ENCODE peak calls at places on chromosomes 13 and 19, in four cellular contexts. E is keratinocyte, X is right lobe of liver, G is fibroblast of mammary gland. Y is an unnamed sample.

GRCh38 chr13:36377822-36378480 is 31.8 kb upstream of the SPART start:
- DNase-seq in E (no peak), X (no peak), G (no peak), Y (no peak)

GRCh38 chr13:101520672-101521071 is 68.2 kb downstream of the ITGBL1 start:
- DNase-seq in G (peak), X (no peak), E (no peak), Y (peak)

GRCh38 chr13:104140557-104140956 is 1074.3 kb upstream of the SLC10A2 start:
- DNase-seq in G (no peak), E (no peak), X (no peak), Y (no peak)

GRCh38 chr19:46728693-46729339 is 11.9 kb upstream of the PRKD2 start:
- DNase-seq in E (no peak), X (peak), G (peak), Y (no peak)

GRCh38 chr19:58038688-58039204 is 4.9 kb downstream of the ZSCAN1 start:
- DNase-seq in X (no peak), E (no peak), G (no peak), Y (no peak)

GRCh38 chr13:27969866-27970229 is 733 bp upstream of the CDX2 start:
- DNase-seq in E (no peak), G (no peak), X (no peak), Y (no peak)

GRCh38 chr19:6735181-6735891 is 2.0 kb downstream of the GPR108 start:
- DNase-seq in E (no peak), X (no peak), G (peak), Y (no peak)

GRCh38 chr13:71906438-71906837 is 39.4 kb upstream of the DACH1 start:
- DNase-seq in E (no peak), X (no peak), G (no peak), Y (no peak)

GRCh38 chr19:2455481-2456300 is 1.1 kb downstream of the LMNB2 start:
- DNase-seq in G (no peak), E (no peak), X (peak), Y (no peak)

GRCh38 chr19:46786236-46787039 is 2.0 kb downstream of the SLC1A5 start:
- DNase-seq in E (no peak), G (peak), X (peak), Y (no peak)

GRCh38 chr13:47680752-47681151 is 320.3 kb downstream of the SUCLA2 start:
- DNase-seq in G (peak), X (no peak), E (no peak), Y (peak)

GRCh38 chr19:35336166-35336955 is 7.4 kb downstream of the CD22 start:
- DNase-seq in E (no peak), X (no peak), G (no peak), Y (no peak)

GRCh38 chr13:78875792-78876580 is 217.0 kb upstream of the OBI1 start:
- DNase-seq in E (no peak), X (peak), G (no peak), Y (no peak)

GRCh38 chr19:42092350-42092749 is 16.4 kb downstream of the ZNF574 start:
- DNase-seq in G (no peak), X (no peak), E (no peak), Y (no peak)

GRCh38 chr13:51181752-51182383 is 40.3 kb upstream of the FAM124A start:
- DNase-seq in G (no peak), X (no peak), E (no peak), Y (no peak)

GRCh38 chr19:16588089-16588823 is 16.0 kb upstream of the SLC35E1 start:
- DNase-seq in G (peak), X (no peak), E (no peak), Y (no peak)

GRCh38 chr19:13493516-13494310 is 12.6 kb downstream of the CACNA1A start:
- DNase-seq in X (no peak), E (no peak), G (no peak), Y (no peak)

GRCh38 chr13:36819811-36820140 is 754 bp downstream of the RFXAP start:
- DNase-seq in X (no peak), G (peak), E (no peak), Y (no peak)

GRCh38 chr19:850221-850978 is 1.7 kb upstream of the ELANE start:
- DNase-seq in X (peak), E (no peak), G (peak), Y (no peak)

GRCh38 chr19:50933640-50934039 is 19.2 kb downstream of the KLK5 start:
- DNase-seq in G (peak), X (no peak), E (peak), Y (no peak)

GRCh38 chr13:24709186-24709913 is 29.1 kb downstream of the ATP12A start:
- DNase-seq in G (no peak), E (no peak), X (no peak), Y (no peak)

GRCh38 chr13:45365558-45365885 is 24.5 kb upstream of the TPT1 start:
- DNase-seq in X (no peak), G (no peak), E (no peak), Y (no peak)

GRCh38 chr13:24138911-24139310 is 21.6 kb upstream of the SPATA13 start:
- DNase-seq in X (no peak), E (no peak), G (no peak), Y (no peak)

GRCh38 chr19:56839665-56840451 is 668 bp downstream of the PEG3 start:
- DNase-seq in E (no peak), G (peak), X (peak), Y (peak)

GRCh38 chr13:99327761-99328160 is 20.6 kb upstream of the GPR183 start:
- DNase-seq in X (no peak), G (no peak), E (no peak), Y (no peak)

GRCh38 chr19:18594096-18594823 is 5.7 kb downstream of the REX1BD start:
- DNase-seq in X (peak), G (peak), E (no peak), Y (no peak)

GRCh38 chr19:51359294-51359693 is 6.9 kb downstream of the ETFB start:
- DNase-seq in E (no peak), G (peak), X (no peak), Y (no peak)

GRCh38 chr13:51942189-51942588 is 69.1 kb downstream of the ATP7B start:
- DNase-seq in G (no peak), E (no peak), X (peak), Y (no peak)

GRCh38 chr13:113588394-113589111 is 4.0 kb downstream of the TFDP1 start:
- DNase-seq in E (no peak), G (no peak), X (no peak), Y (no peak)

GRCh38 chr13:64723735-64724134 is 2506.4 kb downstream of the PCDH9 start:
- DNase-seq in E (peak), G (peak), X (no peak), Y (peak)

GRCh38 chr13:45434556-45435371 is 16.6 kb upstream of the SLC25A30 start:
- DNase-seq in E (no peak), G (no peak), X (peak), Y (no peak)

GRCh38 chr19:1360818-1361461 is 22.8 kb upstream of the NDUFS7 start:
- DNase-seq in E (no peak), X (peak), G (peak), Y (no peak)

GRCh38 chr13:114025432-114026127 is 51.7 kb upstream of the C13orf46 start:
- DNase-seq in E (no peak), G (peak), X (no peak), Y (no peak)

GRCh38 chr19:40633207-40633606 is 32.0 kb downstream of the LTBP4 start:
- DNase-seq in E (no peak), X (no peak), G (peak), Y (no peak)

GRCh38 chr13:95644611-95645052 is at the start of gene DZIP1:
- DNase-seq in X (peak), E (no peak), G (peak), Y (no peak)

GRCh38 chr13:49749852-49750251 is 42.6 kb downstream of the KPNA3 start:
- DNase-seq in E (no peak), X (no peak), G (peak), Y (no peak)

DNA sequence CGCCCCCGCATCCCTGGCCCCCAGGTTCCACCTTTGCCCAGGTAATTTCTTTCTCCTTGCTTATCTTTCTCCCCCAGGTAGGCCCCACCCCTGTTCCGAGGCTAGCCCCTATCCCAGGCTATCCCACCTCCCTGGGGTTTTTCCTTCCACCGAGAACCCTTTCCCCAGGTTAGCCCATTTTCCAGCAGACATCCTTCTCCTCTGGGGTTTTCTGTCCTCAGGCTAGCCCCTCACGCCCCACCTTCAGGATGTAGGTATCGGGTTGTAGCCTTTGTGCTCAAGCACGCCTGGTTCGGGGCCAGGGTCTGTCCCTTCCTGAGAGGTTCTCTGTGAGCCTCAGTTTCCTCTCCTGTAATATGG is 835 bp downstream of the FSD1 start:
- DNase-seq in G (no peak), E (no peak), X (no peak), Y (no peak)
- H3K4me3 ChIP-seq in G (no peak), E (no peak), X (no peak), Y (no peak)

GRCh38 chr13:21475115-21475514 is 16.0 kb upstream of the ZDHHC20 start:
- DNase-seq in E (no peak), X (no peak), G (no peak), Y (no peak)
- TF ChIP-seq CTCF in E (no peak), X (no peak), G (no peak), Y (no peak)

DNA sequence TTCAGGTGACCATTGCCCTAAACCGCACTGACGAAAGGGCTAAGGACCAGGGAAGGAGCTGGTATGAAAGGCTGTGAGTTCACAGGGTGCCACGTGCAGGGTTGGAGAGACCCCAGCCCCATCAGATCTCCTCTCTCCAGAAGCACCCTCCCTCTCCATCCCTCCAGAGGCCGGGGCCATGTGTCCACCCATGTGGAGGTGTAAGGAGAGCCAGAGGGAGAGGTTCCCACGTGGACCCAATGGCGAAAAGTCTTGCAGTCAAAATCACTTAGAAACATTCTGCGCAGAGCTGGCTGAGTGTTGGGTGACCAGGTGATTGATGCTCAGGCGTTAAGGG is 168.3 kb downstream of the COL4A1 start:
- DNase-seq in G (no peak), E (no peak), X (no peak), Y (no peak)
- H3K4me3 ChIP-seq in G (peak), E (peak), X (peak), Y (peak)

DNA sequence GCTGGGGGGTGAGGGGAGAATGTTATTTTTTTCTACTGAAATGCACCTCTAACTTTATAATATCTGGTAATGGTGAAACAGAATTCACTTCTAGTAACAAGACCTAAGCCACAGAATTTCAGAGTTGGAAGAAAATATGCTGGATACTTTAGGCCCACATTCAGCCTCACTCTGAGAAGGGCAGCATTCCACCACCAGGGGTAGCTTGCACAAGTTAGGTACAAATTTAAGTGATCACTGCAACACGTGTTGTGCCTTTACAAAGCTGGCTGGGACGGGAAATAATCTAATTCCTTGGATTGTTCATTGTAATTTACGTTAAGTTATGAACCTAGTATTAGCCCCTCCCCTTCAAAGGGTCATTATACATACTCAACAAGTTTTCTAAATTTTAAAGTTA is 192.3 kb downstream of the RGCC start:
- DNase-seq in E (no peak), G (peak), X (no peak), Y (no peak)
- TF ChIP-seq CTCF in E (peak), G (peak), X (peak), Y (peak)

DNA sequence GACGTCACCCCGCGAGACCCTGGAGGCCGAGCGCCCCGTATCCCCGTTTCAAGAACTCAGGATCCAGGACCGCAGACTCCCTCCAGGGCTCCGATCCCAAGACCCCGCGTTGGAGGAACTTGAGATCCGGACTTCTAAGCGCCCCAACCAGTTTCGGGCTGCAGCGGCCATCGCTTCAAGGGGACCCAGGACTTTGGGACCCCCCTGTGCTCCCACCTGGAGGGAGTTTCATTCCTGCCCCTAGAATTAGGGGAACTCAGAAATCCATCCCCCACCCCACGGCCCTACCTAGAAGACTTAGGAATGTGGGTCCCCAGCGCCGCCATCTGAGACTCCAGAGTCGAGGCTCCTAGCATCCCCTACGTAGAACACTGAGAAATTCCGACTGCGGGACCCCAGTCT is 399 bp downstream of the PLEKHG2 start:
- DNase-seq in G (no peak), E (no peak), X (no peak), Y (no peak)
- H3K4me3 ChIP-seq in G (peak), E (peak), X (peak), Y (peak)

GRCh38 chr19:29013325-29013724 is 199.6 kb downstream of the UQCRFS1 start:
- DNase-seq in X (no peak), G (no peak), E (no peak), Y (no peak)
- TF ChIP-seq CTCF in X (no peak), G (no peak), E (no peak), Y (no peak)

GRCh38 chr19:10231624-10232228 is 595 bp upstream of the S1PR2 start:
- DNase-seq in G (no peak), X (no peak), E (no peak), Y (no peak)
- H3K4me3 ChIP-seq in G (peak), X (peak), E (peak), Y (peak)

GRCh38 chr19:19997656-19998268 is 41.5 kb downstream of the ZNF682 start:
- DNase-seq in E (no peak), X (no peak), G (peak), Y (no peak)
- TF ChIP-seq CTCF in E (peak), X (peak), G (peak), Y (peak)

Y was measured in kidney epithelial cell.